ENCODE peak calls at places on chromosomes 13 and 19, in four cellular contexts. T is hepatocyte, Z is DND-41, J is K562. E is an unnamed sample.

GRCh38 chr19:39261704-39262103 is 6.5 kb upstream of the IFNL2 start:
- DNase-seq in T (no peak), Z (no peak), J (no peak), E (no peak)

GRCh38 chr13:20182231-20182846 is 10.4 kb downstream of the GJB2 start:
- DNase-seq in T (peak; percentile 86), Z (peak; percentile 64), J (peak; percentile 53), E (no peak)

GRCh38 chr13:102848956-102849355 is 3.1 kb downstream of the ERCC5 start:
- DNase-seq in T (no peak), Z (no peak), J (no peak), E (no peak)

GRCh38 chr19:38308006-38308766 is 4.1 kb downstream of the C19orf33 start:
- DNase-seq in T (no peak), Z (no peak), J (no peak), E (no peak)

GRCh38 chr13:64688893-64689677 is 2541.1 kb downstream of the PCDH9 start:
- DNase-seq in T (no peak), Z (no peak), J (no peak), E (no peak)

GRCh38 chr13:25990801-25991200 is 61.0 kb downstream of the SHISA2 start:
- DNase-seq in T (no peak), Z (no peak), J (no peak), E (no peak)

GRCh38 chr13:110454956-110455355 is 106.6 kb downstream of the RAB20 start:
- DNase-seq in T (no peak), Z (no peak), J (no peak), E (no peak)

GRCh38 chr13:86559915-86560314 is 760.7 kb upstream of the SLITRK6 start:
- DNase-seq in T (no peak), Z (no peak), J (no peak), E (no peak)

GRCh38 chr13:77521595-77522367 is 13.7 kb upstream of the SCEL start:
- DNase-seq in T (no peak), Z (no peak), J (no peak), E (no peak)

GRCh38 chr19:41997121-41997850 is 3.3 kb upstream of the ATP1A3 start:
- DNase-seq in T (peak; percentile 82), Z (peak; percentile 61), J (peak; percentile 80), E (no peak)

GRCh38 chr13:76798037-76798436 is 88.2 kb downstream of the KCTD12 start:
- DNase-seq in T (no peak), Z (no peak), J (no peak), E (no peak)

DNA sequence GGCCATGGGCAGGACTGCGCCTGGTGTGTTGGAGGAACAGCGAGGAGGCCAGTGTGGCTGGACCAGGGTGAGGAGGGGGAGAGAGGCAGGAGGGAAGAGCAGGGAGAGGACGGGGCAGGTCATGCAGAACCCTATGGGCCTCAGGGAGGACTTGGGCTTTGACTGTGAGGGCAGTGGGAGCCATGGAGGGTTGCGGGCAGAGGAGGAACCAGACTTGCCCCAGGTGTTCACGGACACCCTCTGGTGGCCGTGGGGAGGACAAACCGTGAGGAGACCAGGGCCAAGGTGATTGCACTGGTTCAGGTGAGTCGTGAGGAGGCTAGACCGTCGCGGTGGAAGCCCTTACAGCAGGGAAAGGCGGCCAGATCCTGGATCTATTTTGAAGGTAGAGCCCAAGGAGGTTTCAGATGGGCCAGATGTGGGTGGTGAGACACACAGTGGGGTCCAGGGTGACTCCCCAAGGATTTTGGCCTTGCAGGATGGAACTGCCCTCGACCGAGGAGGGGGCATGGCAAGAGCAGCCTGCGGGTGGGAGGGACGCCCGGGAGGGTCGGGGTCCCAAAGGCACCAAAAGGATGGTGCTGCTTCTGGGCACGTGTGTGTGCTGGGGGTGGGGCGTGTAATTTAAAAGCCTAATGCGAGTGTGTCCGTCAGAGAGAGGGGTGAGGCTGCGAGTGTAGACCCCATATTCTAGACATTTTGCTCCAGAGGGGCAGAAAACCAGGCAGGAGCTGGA is 2.7 kb upstream of the REXO1 start:
- DNase-seq in T (no peak), Z (no peak), J (no peak), E (no peak)
- TF ChIP-seq CTCF in T (no peak), Z (peak; percentile 29), J (peak; percentile 49), E (peak; percentile 51)

DNA sequence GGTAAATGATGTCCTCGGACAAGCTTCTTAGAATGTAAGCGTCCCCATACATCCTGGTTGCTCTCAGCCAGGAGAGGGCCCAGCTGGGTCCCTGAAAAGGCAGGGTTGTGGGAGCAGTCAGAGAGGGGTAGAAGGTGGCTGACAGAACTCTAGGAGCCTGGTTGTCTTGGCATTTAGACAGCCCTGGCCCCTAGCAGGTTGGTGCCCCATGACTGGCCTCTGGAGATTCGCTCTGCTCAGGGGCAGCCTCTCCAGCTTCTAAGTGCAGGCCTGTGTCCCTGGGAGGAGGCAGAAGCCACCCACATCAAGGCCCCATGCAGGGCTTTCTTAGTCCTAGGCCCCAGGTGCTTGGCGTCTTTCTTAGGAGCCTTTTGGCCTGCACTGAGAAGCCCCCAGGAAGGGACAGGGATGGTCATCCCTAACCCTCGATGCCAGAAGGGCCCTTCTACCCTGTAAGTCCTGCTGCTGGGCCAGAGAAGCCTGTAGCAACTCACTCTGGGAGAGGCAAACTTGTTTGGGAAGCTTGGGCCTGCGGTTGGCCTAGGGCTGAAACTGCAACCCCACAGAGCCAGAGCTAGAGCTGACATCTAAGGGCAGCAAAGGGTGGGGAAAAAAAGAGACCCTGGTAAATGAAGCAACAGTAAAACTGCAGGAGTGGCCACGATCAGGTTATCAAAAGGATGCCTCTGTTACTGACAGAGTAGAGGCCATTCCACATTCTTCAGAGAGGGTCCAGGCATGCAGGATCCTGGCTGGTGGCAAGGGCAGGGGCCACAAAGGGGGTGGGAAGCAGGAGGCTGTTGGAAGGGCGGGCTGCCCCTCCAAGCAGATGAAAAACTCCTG is 2.9 kb upstream of the CDX2 start:
- DNase-seq in T (no peak), Z (no peak), J (no peak), E (no peak)
- TF ChIP-seq EZH2 in T (no peak), Z (no peak), J (no peak), E (no peak)

GRCh38 chr19:1224847-1225246 is 13.0 kb downstream of the CBARP start:
- DNase-seq in T (no peak), Z (no peak), J (no peak), E (no peak)

GRCh38 chr19:1221904-1222255 is 15.9 kb downstream of the CBARP start:
- DNase-seq in T (no peak), Z (no peak), J (no peak), E (no peak)

GRCh38 chr19:1222394-1222793 is 15.4 kb downstream of the CBARP start:
- DNase-seq in T (no peak), Z (no peak), J (no peak), E (no peak)

GRCh38 chr19:1224047-1224825 is 13.6 kb downstream of the CBARP start:
- DNase-seq in T (no peak), Z (no peak), J (no peak), E (no peak)

DNA sequence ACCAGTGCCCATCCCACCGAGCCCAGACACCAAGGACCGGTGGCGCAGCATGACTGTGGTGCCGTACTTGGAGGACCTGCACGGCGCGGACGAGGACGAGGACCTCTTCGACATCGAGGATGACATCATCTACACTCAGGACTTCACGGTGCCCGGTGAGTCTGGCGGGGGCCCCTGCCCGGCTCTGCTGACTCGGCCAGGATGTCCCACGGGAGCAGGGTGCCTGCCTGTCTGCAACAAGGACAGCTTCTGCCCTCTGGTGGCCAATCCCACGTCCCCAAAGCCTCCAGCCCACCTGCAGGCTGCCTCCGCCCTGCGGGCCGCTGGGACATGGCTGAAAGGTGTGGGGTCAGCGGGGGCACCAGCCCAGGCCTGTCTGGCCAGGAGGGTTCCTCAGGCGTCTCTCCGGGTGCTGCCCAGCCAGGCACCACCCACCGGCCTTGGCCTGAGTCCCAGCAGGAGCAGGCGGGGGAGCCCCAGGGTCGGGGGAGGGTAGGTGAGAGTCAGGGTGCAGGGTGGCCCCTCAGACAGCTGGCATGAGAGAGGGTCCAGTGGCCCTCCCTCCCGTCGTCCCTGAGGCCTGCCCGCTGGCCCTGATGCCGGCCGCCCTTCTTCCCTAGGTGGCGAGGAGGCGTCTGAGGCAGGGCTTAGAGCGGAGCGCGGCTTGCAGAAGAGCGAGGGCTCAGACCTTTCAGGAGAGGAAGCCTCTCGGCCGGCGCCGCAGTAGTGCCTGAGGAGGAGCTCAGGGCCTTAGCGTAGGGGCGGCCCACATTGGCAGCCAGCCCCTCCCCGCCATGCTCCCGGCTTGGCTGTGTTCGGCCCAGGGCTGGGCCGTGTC is 14.6 kb downstream of the CBARP start:
- DNase-seq in T (peak; percentile 68), Z (peak; percentile 46), J (peak; percentile 55), E (no peak)
- TF ChIP-seq CTCF in T (peak; percentile 48), Z (peak; percentile 60), J (peak; percentile 60), E (peak; percentile 53)

DNA sequence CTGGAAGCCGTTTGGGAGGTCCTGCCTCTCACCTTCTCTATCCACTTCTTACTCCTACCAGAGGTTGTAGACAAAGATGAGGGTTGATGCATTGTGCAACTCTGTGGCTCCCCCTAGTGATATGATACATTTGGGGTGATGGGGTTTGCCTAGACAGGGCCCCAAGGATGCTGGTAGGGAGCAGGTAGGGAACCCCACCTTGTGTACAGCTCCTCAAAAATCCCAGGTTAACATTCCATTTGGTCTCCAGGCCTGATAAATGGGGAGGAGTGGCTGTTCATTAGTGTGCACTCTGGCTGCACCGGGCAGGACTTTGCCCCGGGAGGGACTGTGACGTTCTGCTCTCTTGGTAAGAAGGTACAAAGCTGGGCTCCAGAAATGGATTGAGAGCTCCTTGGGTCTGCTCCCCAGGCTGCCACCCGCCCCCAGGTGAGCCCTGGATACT is 19.2 kb downstream of the SIGLEC8 start:
- DNase-seq in T (no peak), Z (no peak), J (peak; percentile 41), E (no peak)
- TF ChIP-seq EZH2 in T (no peak), Z (no peak), J (no peak), E (no peak)

DNA sequence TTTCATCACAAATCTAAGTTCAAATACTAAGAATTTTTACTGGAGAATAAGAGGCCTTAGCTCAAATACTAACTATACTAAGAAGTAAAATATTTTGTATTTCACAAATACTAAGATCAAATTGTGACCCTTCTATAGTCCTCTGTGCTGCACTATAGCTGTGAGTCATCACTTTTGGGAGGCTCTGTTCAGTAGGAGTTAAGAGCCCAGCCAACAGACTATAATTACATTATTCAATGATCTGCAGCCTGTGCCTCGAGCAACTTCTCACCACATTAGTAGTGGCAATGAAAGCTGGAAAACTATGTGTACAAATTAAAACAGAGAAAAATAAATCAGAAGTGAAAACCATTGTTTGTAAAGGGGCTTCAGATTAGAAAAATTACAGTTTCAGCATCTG is 147.3 kb upstream of the GPC6 start:
- DNase-seq in T (no peak), Z (no peak), J (no peak), E (no peak)
- TF ChIP-seq CTCF in T (no peak), Z (no peak), J (no peak), E (no peak)

DNA sequence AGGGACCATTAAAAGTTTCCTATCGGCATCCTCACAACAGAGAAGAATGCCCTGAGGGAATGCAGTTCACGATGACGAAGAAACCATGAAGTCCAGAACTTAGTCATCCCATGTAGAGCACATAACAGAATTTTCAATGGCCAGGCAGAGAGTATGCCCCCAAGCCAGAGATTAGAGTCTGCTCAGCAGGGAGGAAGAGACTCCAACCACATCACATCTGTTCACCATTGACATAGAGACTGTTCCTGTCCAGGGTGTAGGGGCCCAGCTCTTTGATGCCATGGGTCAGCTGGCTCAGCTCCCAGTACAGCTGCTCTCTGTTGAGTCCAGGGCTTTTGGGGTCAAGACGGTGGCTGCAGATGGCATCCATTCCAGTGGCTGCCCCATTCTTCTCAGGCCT is 68.2 kb downstream of the MBD3L1 start:
- DNase-seq in T (no peak), Z (no peak), J (no peak), E (no peak)
- TF ChIP-seq EZH2 in T (no peak), Z (no peak), J (no peak), E (no peak)

GRCh38 chr13:24683833-24684599 is 3.8 kb downstream of the ATP12A start:
- DNase-seq in T (peak; percentile 72), Z (peak; percentile 69), J (peak; percentile 90), E (no peak)
- TF ChIP-seq CTCF in T (peak; percentile 68), Z (peak; percentile 81), J (peak; percentile 60), E (no peak)

E was measured in keratinocyte.